ENCODE peak calls at places on chromosomes 7 and 10, in five cellular contexts. One of them, this sample, is unnamed.

GRCh38 chr7:100687740-100688592 is 6.1 kb downstream of the GIGYF1 start:
- DNase-seq in NCI-H1436: no peak
- DNase-seq in stimulated activated CD4-positive, alpha-beta T cell treated with anti-CD3 and anti-CD28 coated beads, Interleukin-1b, Interleukin-23, amount 100 ng/mL, for 4 hours: no peak
- DNase-seq in smooth muscle cell of the brain vasculature: no peak
- DNase-seq in activated CD8-positive, alpha-beta memory T cell treated with anti-CD3 and anti-CD28 coated beads for 24 hours: peak; percentile 56
- DNase-seq in this sample: no peak

GRCh38 chr10:116524736-116525135 is 21.0 kb upstream of the PNLIP start:
- DNase-seq in smooth muscle cell of the brain vasculature: no peak
- DNase-seq in NCI-H1436: no peak
- DNase-seq in stimulated activated CD4-positive, alpha-beta T cell treated with anti-CD3 and anti-CD28 coated beads, Interleukin-1b, Interleukin-23, amount 100 ng/mL, for 4 hours: no peak
- DNase-seq in activated CD8-positive, alpha-beta memory T cell treated with anti-CD3 and anti-CD28 coated beads for 24 hours: no peak
- DNase-seq in this sample: no peak

GRCh38 chr10:62584726-62585125 is 210.6 kb downstream of the ZNF365 start:
- DNase-seq in activated CD8-positive, alpha-beta memory T cell treated with anti-CD3 and anti-CD28 coated beads for 24 hours: no peak
- DNase-seq in smooth muscle cell of the brain vasculature: no peak
- DNase-seq in stimulated activated CD4-positive, alpha-beta T cell treated with anti-CD3 and anti-CD28 coated beads, Interleukin-1b, Interleukin-23, amount 100 ng/mL, for 4 hours: no peak
- DNase-seq in NCI-H1436: no peak
- DNase-seq in this sample: no peak

GRCh38 chr10:79947083-79947415 is 1.9 kb downstream of the SFTPD start:
- DNase-seq in smooth muscle cell of the brain vasculature: no peak
- DNase-seq in stimulated activated CD4-positive, alpha-beta T cell treated with anti-CD3 and anti-CD28 coated beads, Interleukin-1b, Interleukin-23, amount 100 ng/mL, for 4 hours: no peak
- DNase-seq in NCI-H1436: no peak
- DNase-seq in activated CD8-positive, alpha-beta memory T cell treated with anti-CD3 and anti-CD28 coated beads for 24 hours: peak; percentile 42
- DNase-seq in this sample: no peak

GRCh38 chr10:37812290-37812689 is 45.1 kb downstream of the ZNF248 start:
- DNase-seq in NCI-H1436: no peak
- DNase-seq in smooth muscle cell of the brain vasculature: no peak
- DNase-seq in stimulated activated CD4-positive, alpha-beta T cell treated with anti-CD3 and anti-CD28 coated beads, Interleukin-1b, Interleukin-23, amount 100 ng/mL, for 4 hours: no peak
- DNase-seq in activated CD8-positive, alpha-beta memory T cell treated with anti-CD3 and anti-CD28 coated beads for 24 hours: no peak
- DNase-seq in this sample: no peak

GRCh38 chr10:119190353-119190752 is 11.7 kb upstream of the PRDX3 start:
- DNase-seq in activated CD8-positive, alpha-beta memory T cell treated with anti-CD3 and anti-CD28 coated beads for 24 hours: no peak
- DNase-seq in NCI-H1436: no peak
- DNase-seq in smooth muscle cell of the brain vasculature: no peak
- DNase-seq in stimulated activated CD4-positive, alpha-beta T cell treated with anti-CD3 and anti-CD28 coated beads, Interleukin-1b, Interleukin-23, amount 100 ng/mL, for 4 hours: no peak
- DNase-seq in this sample: peak; percentile 91

GRCh38 chr7:128827971-128828711 is 2.1 kb upstream of the FLNC start:
- DNase-seq in NCI-H1436: no peak
- DNase-seq in stimulated activated CD4-positive, alpha-beta T cell treated with anti-CD3 and anti-CD28 coated beads, Interleukin-1b, Interleukin-23, amount 100 ng/mL, for 4 hours: no peak
- DNase-seq in activated CD8-positive, alpha-beta memory T cell treated with anti-CD3 and anti-CD28 coated beads for 24 hours: no peak
- DNase-seq in smooth muscle cell of the brain vasculature: no peak
- DNase-seq in this sample: peak; percentile 74

GRCh38 chr10:16965740-16966447 is 148.7 kb upstream of the RSU1 start:
- DNase-seq in stimulated activated CD4-positive, alpha-beta T cell treated with anti-CD3 and anti-CD28 coated beads, Interleukin-1b, Interleukin-23, amount 100 ng/mL, for 4 hours: no peak
- DNase-seq in smooth muscle cell of the brain vasculature: peak; percentile 91
- DNase-seq in NCI-H1436: no peak
- DNase-seq in activated CD8-positive, alpha-beta memory T cell treated with anti-CD3 and anti-CD28 coated beads for 24 hours: no peak
- DNase-seq in this sample: peak; percentile 62

GRCh38 chr7:25395976-25396375 is 167.7 kb upstream of the NPVF start:
- DNase-seq in activated CD8-positive, alpha-beta memory T cell treated with anti-CD3 and anti-CD28 coated beads for 24 hours: no peak
- DNase-seq in smooth muscle cell of the brain vasculature: no peak
- DNase-seq in stimulated activated CD4-positive, alpha-beta T cell treated with anti-CD3 and anti-CD28 coated beads, Interleukin-1b, Interleukin-23, amount 100 ng/mL, for 4 hours: no peak
- DNase-seq in NCI-H1436: no peak
- DNase-seq in this sample: no peak

GRCh38 chr7:132379292-132379691 is 197.0 kb downstream of the PLXNA4 start:
- DNase-seq in stimulated activated CD4-positive, alpha-beta T cell treated with anti-CD3 and anti-CD28 coated beads, Interleukin-1b, Interleukin-23, amount 100 ng/mL, for 4 hours: no peak
- DNase-seq in smooth muscle cell of the brain vasculature: no peak
- DNase-seq in NCI-H1436: no peak
- DNase-seq in activated CD8-positive, alpha-beta memory T cell treated with anti-CD3 and anti-CD28 coated beads for 24 hours: no peak
- DNase-seq in this sample: no peak

GRCh38 chr7:84190016-84190705 is 4.4 kb downstream of the SEMA3A start:
- DNase-seq in NCI-H1436: no peak
- DNase-seq in smooth muscle cell of the brain vasculature: no peak
- DNase-seq in activated CD8-positive, alpha-beta memory T cell treated with anti-CD3 and anti-CD28 coated beads for 24 hours: no peak
- DNase-seq in stimulated activated CD4-positive, alpha-beta T cell treated with anti-CD3 and anti-CD28 coated beads, Interleukin-1b, Interleukin-23, amount 100 ng/mL, for 4 hours: no peak
- DNase-seq in this sample: no peak

GRCh38 chr7:123824754-123825067 is 20.3 kb upstream of the HYAL4 start:
- DNase-seq in stimulated activated CD4-positive, alpha-beta T cell treated with anti-CD3 and anti-CD28 coated beads, Interleukin-1b, Interleukin-23, amount 100 ng/mL, for 4 hours: no peak
- DNase-seq in NCI-H1436: peak; percentile 12
- DNase-seq in smooth muscle cell of the brain vasculature: no peak
- DNase-seq in activated CD8-positive, alpha-beta memory T cell treated with anti-CD3 and anti-CD28 coated beads for 24 hours: no peak
- DNase-seq in this sample: no peak

GRCh38 chr10:29243750-29244149 is 45.1 kb upstream of the LYZL1 start:
- DNase-seq in smooth muscle cell of the brain vasculature: no peak
- DNase-seq in NCI-H1436: no peak
- DNase-seq in stimulated activated CD4-positive, alpha-beta T cell treated with anti-CD3 and anti-CD28 coated beads, Interleukin-1b, Interleukin-23, amount 100 ng/mL, for 4 hours: no peak
- DNase-seq in activated CD8-positive, alpha-beta memory T cell treated with anti-CD3 and anti-CD28 coated beads for 24 hours: no peak
- DNase-seq in this sample: no peak

This sample was measured in amniotic stem cell.